ENCODE peak calls at places on chromosomes 7 and 10, in six cellular contexts. I is K562, S is HCT116, M is H1, D is GM12878, P is HepG2. T is an unnamed sample.

GRCh38 chr10:101492814-101493213 is 95.2 kb downstream of the POLL start:
- DNase-seq in P (no peak), M (no peak), S (no peak), I (no peak), D (no peak), T (no peak)

GRCh38 chr7:8973601-8974000 is 540.2 kb downstream of the NXPH1 start:
- DNase-seq in M (no peak), I (no peak), P (no peak), D (no peak), S (no peak), T (no peak)

GRCh38 chr10:95308389-95309302 is 17.8 kb upstream of the PDLIM1 start:
- DNase-seq in P (peak), I (peak), S (peak), M (no peak), D (no peak), T (no peak)

GRCh38 chr10:117477961-117478670 is 64.4 kb upstream of the EMX2 start:
- DNase-seq in P (no peak), M (no peak), S (peak), I (peak), D (no peak), T (no peak)

GRCh38 chr7:101015626-101016025 is 4.3 kb upstream of the MUC17 start:
- DNase-seq in S (no peak), P (no peak), I (peak), D (no peak), M (no peak), T (no peak)

GRCh38 chr7:106365252-106366005 is 80.6 kb upstream of the NAMPT start:
- DNase-seq in D (peak), P (no peak), I (peak), M (no peak), S (no peak), T (no peak)

GRCh38 chr7:142886866-142887265 is 1.3 kb upstream of the TRPV6 start:
- DNase-seq in M (no peak), D (no peak), P (no peak), S (no peak), I (no peak), T (no peak)

GRCh38 chr10:20596065-20596760 is 300.9 kb downstream of the NEBL start:
- DNase-seq in S (no peak), M (no peak), P (no peak), D (no peak), I (no peak), T (no peak)

GRCh38 chr10:58319599-58319998 is 15.2 kb upstream of the UBE2D1 start:
- DNase-seq in D (no peak), P (peak), S (no peak), M (no peak), I (no peak), T (no peak)

GRCh38 chr10:6406220-6407033 is 173.6 kb downstream of the PRKCQ start:
- DNase-seq in D (no peak), I (peak), M (no peak), P (peak), S (peak), T (no peak)

GRCh38 chr7:39609462-39610149 is 13.8 kb upstream of the RALA start:
- DNase-seq in D (no peak), S (no peak), P (no peak), M (peak), I (peak), T (no peak)

GRCh38 chr7:107056728-107057473 is 12.4 kb downstream of the PRKAR2B start:
- DNase-seq in D (no peak), I (no peak), S (no peak), M (no peak), P (no peak), T (no peak)

GRCh38 chr7:11807000-11807399 is 25.0 kb downstream of the THSD7A start:
- DNase-seq in M (no peak), S (no peak), P (no peak), I (no peak), D (no peak), T (no peak)

GRCh38 chr10:31476088-31476487 is 157.1 kb downstream of the ZEB1 start:
- DNase-seq in I (no peak), P (no peak), S (no peak), M (no peak), D (no peak), T (no peak)

DNA sequence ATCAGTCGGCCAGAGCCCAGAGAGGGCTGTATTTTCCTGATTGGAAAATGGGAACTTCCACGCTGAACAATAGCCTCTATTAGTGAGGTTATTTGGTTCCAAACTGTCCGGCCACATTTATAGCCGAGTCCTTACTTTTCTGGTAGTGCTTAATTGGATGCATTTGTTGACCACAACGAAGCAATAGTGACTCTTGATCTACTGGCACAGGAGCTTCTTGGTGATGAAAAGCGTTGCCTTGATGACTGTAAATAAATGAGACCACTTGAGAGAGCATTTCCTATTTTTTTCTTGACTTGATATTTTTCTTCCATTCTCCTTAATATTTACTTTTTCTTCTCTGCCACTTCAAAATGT is 4.8 kb upstream of the SP8 start:
- DNase-seq in S (no peak), P (no peak), D (no peak), I (no peak), M (no peak), T (no peak)
- TF ChIP-seq ZNF274 in S (no peak), P (no peak), D (no peak), I (no peak), M (no peak), T (no peak)

DNA sequence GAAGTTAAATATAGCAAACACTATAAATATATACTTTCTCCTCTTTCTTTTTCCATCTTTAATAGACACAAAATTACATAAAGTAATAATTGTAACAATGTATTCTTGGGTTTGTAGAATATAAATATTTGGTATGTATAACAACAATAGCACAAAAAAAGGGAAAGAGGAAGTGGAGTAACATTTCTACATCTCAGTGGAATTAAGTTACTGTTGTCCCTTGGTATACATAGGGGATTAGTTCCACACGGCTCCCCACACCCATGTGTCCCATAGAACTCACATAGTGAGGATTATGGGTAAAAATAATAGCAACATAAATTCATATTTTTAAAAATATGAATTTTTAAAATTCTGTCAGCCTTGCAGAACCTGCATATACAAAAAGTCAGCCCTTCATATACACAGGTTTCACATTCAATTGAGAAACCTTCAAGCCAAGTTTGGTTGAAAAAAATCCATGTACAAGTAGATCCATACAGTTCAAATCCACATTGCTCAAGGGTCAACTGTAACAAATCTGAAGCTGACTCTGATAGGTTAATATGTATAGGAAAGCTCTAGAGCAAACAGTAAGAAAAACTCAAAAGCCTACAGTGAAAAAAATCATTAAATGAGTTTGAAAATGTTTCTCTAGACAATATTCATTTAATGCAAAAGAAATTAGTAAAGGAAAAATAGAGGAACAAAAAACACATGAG is 92.4 kb downstream of the HYCC1 start:
- DNase-seq in M (no peak), P (peak), S (no peak), I (no peak), D (no peak), T (no peak)
- TF ChIP-seq ZNF274 in M (no peak), P (no peak), S (no peak), I (no peak), D (no peak), T (no peak)

DNA sequence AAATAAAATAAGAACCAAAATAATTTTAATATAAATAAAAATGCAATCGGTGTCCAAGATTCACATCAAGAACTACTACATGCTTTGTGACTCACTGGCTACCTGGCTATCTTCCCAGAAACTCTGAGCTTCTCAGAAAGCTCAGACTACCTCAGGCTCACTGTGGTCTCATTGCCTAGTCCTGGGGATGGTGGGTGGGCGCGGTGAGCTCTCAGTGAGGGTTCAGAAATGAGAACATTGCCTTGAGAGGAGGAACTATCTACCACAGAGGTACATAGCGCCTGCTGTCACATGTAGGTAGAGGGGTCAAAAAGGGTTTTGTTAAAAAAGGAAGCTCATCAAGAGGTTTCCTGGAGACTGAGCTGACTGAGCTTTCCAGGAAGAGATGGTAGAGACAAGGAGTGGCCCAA is 108.0 kb downstream of the WDFY4 start:
- DNase-seq in S (no peak), P (no peak), D (no peak), M (no peak), I (no peak), T (no peak)
- TF ChIP-seq ZNF274 in S (no peak), P (no peak), D (no peak), M (no peak), I (no peak), T (no peak)

DNA sequence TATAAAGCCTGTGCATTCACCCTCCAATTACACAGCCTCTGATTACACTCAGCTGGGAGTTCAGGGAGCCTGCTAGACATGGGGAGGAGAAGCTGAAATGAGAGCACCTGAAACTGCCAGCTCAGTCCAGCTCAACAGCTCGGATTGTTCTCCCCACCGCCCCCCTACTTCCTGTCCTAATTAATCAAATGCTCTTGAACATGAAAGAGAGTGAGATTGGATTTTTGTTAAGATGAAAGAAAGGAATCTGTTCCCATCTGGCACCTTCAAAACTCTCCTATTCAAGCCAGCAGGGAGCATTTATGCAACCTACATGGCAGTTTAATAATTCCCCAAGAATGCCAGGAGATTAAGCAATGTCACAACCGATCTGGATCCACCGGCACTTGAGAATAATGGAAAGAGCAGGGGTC is 98.0 kb downstream of the NPSR1 start:
- DNase-seq in M (no peak), S (no peak), D (no peak), I (no peak), P (peak), T (no peak)
- TF ChIP-seq ZNF274 in M (no peak), S (no peak), D (no peak), I (no peak), P (no peak), T (no peak)

GRCh38 chr7:95736635-95737034 is 35.7 kb upstream of the DYNC1I1 start:
- DNase-seq in I (no peak), P (no peak), M (no peak), D (no peak), S (no peak), T (no peak)

DNA sequence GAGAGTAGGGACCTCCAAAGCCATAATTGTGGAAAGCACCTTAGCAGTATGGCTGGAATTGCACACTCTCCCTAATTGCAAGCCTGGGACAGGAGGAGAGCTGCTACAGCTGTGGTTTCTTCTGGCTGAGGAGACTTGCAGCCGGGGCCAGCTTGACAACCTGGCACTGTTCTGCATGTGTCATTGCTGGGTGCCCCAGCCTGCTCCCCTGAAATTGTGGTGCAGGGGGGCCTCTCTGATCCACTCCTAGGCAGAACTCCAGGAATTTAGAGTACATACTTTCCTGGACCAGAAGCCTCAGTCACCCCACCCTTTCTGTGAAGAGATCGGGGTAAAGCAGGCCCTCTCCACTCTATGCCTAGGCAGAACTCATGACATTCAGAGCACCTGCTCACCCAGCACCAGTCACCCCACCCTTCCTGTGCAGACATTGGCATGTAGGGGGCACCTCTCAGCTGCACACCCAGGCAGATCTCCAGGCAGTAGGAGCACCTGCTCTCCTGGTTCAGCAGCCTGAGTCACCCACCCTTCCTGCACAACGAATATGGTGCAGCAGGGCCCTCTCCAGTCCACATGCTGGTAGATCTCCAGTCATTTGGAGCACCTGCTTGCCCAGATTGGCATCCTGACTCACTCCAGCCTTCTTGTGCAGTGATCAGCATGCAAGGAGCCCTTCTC is 34.4 kb upstream of the DYNC1I1 start:
- DNase-seq in M (no peak), P (no peak), D (no peak), S (no peak), I (no peak), T (no peak)
- TF ChIP-seq ZNF274 in M (no peak), P (no peak), D (no peak), S (no peak), I (no peak), T (no peak)